ENCODE peak calls at places on chromosomes 13 and 19, in nine cellular contexts. O is stomach, S is K562, G is esophagus muscularis mucosa, D is sigmoid colon, L is upper lobe of left lung, P is HepG2, T is prostate gland, A is GM12878. J is an unnamed sample.

GRCh38 chr19:12166596-12166995 is 3.7 kb downstream of the ZNF136 start:
- DNase-seq in O (no peak), S (no peak), G (no peak), D (no peak), L (no peak), P (no peak), T (no peak), A (no peak), J (no peak)

GRCh38 chr13:33224686-33225085 is 60.9 kb downstream of the STARD13 start:
- DNase-seq in O (no peak), S (no peak), G (no peak), D (no peak), L (no peak), P (no peak), T (no peak), A (no peak), J (no peak)

GRCh38 chr19:58509731-58510083 is 2.1 kb downstream of the SLC27A5 start:
- DNase-seq in O (no peak), S (peak), G (no peak), D (no peak), L (no peak), P (no peak), T (no peak), A (no peak), J (no peak)

GRCh38 chr19:6800991-6801396 is 28.5 kb downstream of the VAV1 start:
- DNase-seq in O (no peak), S (no peak), G (no peak), D (no peak), L (no peak), P (peak), T (no peak), A (no peak), J (no peak)

GRCh38 chr19:50419580-50420035 is 870 bp downstream of the SPIB start:
- DNase-seq in O (no peak), S (no peak), G (no peak), D (no peak), L (peak), P (no peak), T (no peak), A (no peak), J (no peak)

GRCh38 chr19:12913011-12913561 is 6.0 kb downstream of the SYCE2 start:
- DNase-seq in O (peak), S (peak), G (peak), D (peak), L (peak), P (peak), T (peak), A (no peak), J (peak)

GRCh38 chr19:50513746-50514345 is at the start of gene ASPDH:
- DNase-seq in O (no peak), S (no peak), G (no peak), D (no peak), L (peak), P (no peak), T (no peak), A (no peak), J (no peak)

GRCh38 chr13:110468986-110469495 is 92.5 kb downstream of the RAB20 start:
- DNase-seq in O (no peak), S (no peak), G (no peak), D (no peak), L (no peak), P (no peak), T (no peak), A (no peak), J (no peak)

GRCh38 chr19:47539747-47540311 is 25.0 kb upstream of the NAPA start:
- DNase-seq in O (no peak), S (no peak), G (no peak), D (no peak), L (no peak), P (no peak), T (no peak), A (no peak), J (no peak)

GRCh38 chr13:20064128-20064527 is 96.7 kb downstream of the GJA3 start:
- DNase-seq in O (no peak), S (no peak), G (no peak), D (no peak), L (no peak), P (no peak), T (no peak), A (no peak), J (no peak)

GRCh38 chr13:35283856-35284255 is 192.6 kb downstream of the MAB21L1 start:
- DNase-seq in O (no peak), S (no peak), G (no peak), D (no peak), L (no peak), P (peak), T (no peak), A (no peak), J (no peak)

DNA sequence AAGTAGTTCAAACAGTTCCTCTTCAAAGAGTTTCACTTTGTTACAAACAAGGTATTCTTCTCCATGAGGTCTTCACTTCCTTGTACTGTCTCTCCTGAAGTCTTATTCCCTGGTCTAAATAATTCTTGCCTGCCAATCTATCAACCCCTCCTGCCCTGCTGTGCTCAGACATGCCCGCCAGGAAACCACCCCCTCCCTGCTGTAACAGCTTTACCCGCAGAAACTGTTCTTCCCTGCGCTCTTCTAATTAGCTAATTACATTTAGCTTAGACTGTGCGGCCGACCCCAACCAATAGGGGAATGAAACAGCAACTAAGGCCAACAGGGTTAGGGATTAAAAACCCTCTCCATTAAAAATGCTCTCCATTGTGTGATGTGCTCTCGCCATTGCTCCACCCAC is 46.7 kb downstream of the ZNF846 start:
- DNase-seq in O (no peak), S (no peak), G (no peak), D (no peak), L (no peak), P (no peak), T (no peak), A (peak), J (no peak)
- H3K4me3 ChIP-seq in O (no peak), S (no peak), G (no peak), D (no peak), L (no peak), P (no peak), T (no peak), A (no peak), J (no peak)

DNA sequence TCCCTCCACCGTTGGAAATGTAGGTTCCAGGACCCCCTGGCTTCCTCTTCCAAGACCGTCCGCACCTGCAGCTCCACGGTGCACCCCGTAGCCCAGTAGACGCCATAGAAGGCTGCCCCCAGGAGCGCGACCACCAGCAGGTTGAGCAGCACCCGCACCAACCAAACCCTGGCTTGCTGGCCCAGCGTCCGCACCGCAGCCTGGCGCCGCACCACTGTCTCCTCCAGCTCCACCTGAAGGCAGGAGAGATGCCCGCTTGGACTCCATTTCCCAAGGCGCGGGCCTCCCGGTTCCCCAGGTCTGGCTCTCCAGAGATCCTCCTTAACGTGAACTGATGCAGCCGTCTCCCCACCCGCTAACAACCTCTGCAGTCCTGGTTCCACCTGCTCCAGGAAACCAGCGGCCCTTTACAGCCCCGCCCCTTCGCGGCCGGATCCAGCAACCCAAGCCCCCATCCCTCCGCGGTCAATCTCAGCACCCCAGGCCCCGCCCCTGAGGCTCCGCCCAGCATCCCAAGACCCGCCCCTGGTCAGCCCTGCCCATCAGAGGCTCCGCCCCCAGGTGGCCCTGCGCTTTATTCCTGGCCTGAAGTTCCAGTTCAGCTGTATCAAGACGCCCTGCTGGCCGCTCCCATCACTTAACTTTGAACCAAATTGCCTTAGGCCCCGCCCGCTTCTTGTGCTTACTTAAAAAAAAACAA is 5.0 kb upstream of the LENG1 start:
- DNase-seq in O (peak), S (peak), G (no peak), D (peak), L (peak), P (no peak), T (peak), A (no peak), J (no peak)
- TF ChIP-seq POLR2AphosphoS5 in O (no peak), S (no peak), G (no peak), D (no peak), L (no peak), P (no peak), T (peak), A (no peak), J (no peak)

GRCh38 chr13:24221007-24221406 is 60.5 kb downstream of the SPATA13 start:
- DNase-seq in O (no peak), S (no peak), G (no peak), D (no peak), L (no peak), P (peak), T (no peak), A (no peak), J (no peak)
- TF ChIP-seq POLR2A in O (no peak), S (no peak), G (no peak), D (no peak), L (no peak), P (no peak), T (no peak), A (no peak), J (no peak)

DNA sequence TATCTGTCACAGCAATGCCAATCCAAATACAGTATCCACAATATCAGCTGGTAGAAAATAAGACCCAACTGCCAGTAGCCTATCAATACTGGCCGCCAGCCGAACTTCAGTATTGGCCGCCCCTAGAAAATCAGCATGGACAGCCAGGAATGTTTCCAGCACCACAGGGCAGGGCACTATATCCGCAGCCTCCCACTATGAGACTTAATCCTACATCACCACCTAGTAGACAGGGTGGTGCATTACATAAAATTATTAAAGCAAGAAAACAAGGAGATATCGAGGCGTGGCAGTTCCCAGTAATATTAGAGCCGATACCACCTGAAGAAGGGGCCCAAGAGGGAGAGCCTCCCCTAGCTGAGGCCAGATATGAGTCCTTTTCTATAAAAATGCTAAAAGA is 111.3 kb downstream of the ZNF486 start:
- DNase-seq in O (peak), S (no peak), G (no peak), D (no peak), L (no peak), P (peak), T (no peak), A (no peak), J (no peak)
- H3K4me3 ChIP-seq in O (no peak), S (no peak), G (no peak), D (no peak), L (no peak), P (no peak), T (no peak), A (no peak), J (no peak)